ENCODE peak calls at places on chromosomes 5 and 9, in five cellular contexts. B is stomach, C is A549, K is H1, F is ovary. J is an unnamed sample. For H3K4me1, the result is how much of the 10 kb centered on the place peaks cover.

GRCh38 chr5:7828269-7828668 is 22.7 kb downstream of the CFAP90 start:
- DNase-seq in B (peak), C (no peak), K (no peak), F (no peak), J (peak)

GRCh38 chr5:95760291-95761191 is 29.4 kb downstream of the RHOBTB3 start:
- DNase-seq in B (no peak), C (peak), K (no peak), F (no peak), J (no peak)

GRCh38 chr5:180959661-180960060 is 29.0 kb upstream of the BTNL3 start:
- DNase-seq in B (no peak), C (no peak), K (no peak), F (no peak), J (no peak)

GRCh38 chr9:124735121-124735520 is 36.0 kb downstream of the NR6A1 start:
- DNase-seq in B (no peak), C (no peak), K (no peak), F (no peak), J (no peak)

GRCh38 chr5:23507278-23507685 is at the start of gene PRDM9:
- DNase-seq in B (no peak), C (peak), K (peak), F (no peak), J (peak)

GRCh38 chr9:128276574-128277270 is 646 bp downstream of the SWI5 start:
- DNase-seq in B (no peak), C (no peak), K (no peak), F (peak), J (no peak)

GRCh38 chr5:178301641-178302040 is 69.0 kb upstream of the PHYKPL start:
- DNase-seq in B (no peak), C (no peak), K (no peak), F (no peak), J (no peak)

GRCh38 chr9:6852243-6852963 is 94.6 kb downstream of the KDM4C start:
- DNase-seq in B (no peak), C (peak), K (no peak), F (no peak), J (no peak)

DNA sequence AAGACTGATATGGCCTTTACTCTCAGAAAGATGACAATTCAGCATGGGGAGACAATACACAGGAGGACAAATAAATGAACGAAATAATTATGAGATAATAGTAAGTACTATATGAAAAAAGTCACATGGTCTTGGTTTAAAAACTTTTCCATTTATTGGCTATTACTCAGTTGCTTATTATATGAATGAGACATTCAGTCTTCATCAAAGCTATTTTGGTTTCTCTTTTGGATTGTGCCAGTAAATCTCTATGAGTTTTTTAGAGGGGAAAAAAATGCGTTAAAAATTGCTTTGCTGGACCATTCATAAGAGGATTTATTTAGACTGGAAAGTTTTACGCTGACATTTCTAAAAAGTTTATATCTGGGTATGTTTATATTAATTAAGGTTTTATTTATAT is 137.7 kb downstream of the AOPEP start:
- DNase-seq in B (no peak), C (no peak), K (no peak), F (no peak), J (no peak)
- TF ChIP-seq EP300 in B (no peak), C (no peak), K (no peak), F (no peak), J (no peak)

DNA sequence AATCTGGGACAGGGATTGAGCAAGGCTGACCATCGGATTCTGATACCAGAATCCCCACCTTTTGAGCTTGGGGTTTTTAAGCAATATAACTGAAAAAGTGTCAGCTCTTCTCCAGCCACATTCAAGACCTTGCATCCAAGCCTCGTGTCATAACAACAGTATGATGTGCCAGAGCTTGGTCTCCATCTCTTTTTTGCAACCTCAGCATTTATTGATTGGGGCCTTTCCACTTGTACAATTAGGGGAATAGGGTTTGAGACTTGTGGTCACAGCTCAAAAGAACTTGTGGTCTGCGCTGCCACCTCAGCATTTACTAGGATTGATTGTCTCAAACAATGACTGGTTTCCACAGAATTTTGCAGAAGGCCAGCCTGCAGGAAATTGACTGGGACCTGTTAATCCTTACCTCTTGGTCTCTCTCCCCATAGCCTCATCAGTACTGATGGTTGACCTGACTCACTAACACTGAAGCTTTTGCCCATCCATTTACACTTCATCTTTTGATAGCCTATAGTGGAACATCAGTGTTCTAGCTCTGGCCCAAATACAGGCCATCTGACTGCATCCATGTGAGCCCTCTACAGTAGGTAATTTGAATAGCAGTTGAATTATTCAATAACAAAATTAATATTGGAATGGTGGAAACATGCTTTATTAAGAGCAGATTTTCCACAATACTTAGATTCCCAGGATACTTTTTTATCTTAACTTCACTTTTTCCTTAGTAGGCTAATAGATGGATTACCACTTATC is 381.6 kb upstream of the PRR16 start:
- DNase-seq in B (no peak), C (no peak), K (no peak), F (no peak), J (no peak)
- TF ChIP-seq CTCF in B (no peak), C (no peak), K (no peak), F (no peak), J (no peak)

DNA sequence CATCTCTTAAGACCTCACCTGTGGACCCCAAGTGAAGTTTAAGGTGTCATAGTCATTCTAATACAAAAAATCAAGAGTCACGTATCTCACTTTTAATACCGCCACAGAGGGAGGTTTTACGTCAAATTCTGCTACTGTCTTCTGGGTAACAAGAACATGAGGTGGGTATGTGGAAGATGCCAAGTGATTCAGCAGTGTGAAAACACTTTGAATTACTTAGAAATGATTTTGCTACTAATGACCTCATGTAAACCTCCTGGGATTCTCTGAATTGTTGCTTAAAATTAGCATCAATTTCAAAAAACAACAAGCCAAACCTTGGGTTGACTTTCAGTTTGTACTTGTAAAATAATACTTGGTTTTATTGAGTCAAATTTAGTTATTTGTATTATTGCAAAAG is 8.7 kb downstream of the DMRT2 start:
- DNase-seq in B (no peak), C (no peak), K (no peak), F (no peak), J (no peak)
- H3K4me1 ChIP-seq in B (under half), C (under half), K (under half), F (under half), J (under half)

GRCh38 chr9:3477236-3477834 is 48.5 kb downstream of the RFX3 start:
- DNase-seq in B (no peak), C (no peak), K (no peak), F (no peak), J (no peak)

GRCh38 chr9:3480353-3480655 is 45.5 kb downstream of the RFX3 start:
- DNase-seq in B (no peak), C (no peak), K (no peak), F (no peak), J (no peak)

GRCh38 chr9:3479516-3480352 is 46.1 kb downstream of the RFX3 start:
- DNase-seq in B (no peak), C (no peak), K (no peak), F (no peak), J (no peak)

GRCh38 chr9:3475300-3476020 is 50.3 kb downstream of the RFX3 start:
- DNase-seq in B (no peak), C (no peak), K (no peak), F (no peak), J (no peak)

DNA sequence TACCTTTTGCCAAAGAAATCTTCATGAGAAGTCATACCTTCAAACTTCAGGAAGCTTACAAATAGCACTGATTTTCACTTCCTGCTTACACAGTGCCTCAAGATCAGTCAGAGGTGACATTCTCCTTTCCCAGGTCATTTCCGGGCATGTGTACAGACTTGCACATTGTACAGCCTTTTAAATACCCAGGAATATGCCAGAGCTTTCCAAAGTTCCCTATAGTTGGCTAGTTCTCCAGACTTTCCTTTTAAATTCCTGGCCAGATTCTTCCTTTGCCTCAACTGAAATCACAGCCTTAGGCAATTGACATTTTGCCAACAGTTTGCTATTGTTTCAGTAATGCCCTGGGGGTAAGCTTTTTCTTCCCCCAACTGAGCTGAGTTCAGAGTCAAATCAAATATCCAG is 47.2 kb downstream of the RFX3 start:
- DNase-seq in B (no peak), C (no peak), K (no peak), F (no peak), J (no peak)
- TF ChIP-seq EP300 in B (no peak), C (no peak), K (no peak), F (no peak), J (no peak)

GRCh38 chr9:87336407-87336806 is 161.3 kb upstream of the DAPK1 start:
- DNase-seq in B (no peak), C (peak), K (no peak), F (no peak), J (no peak)
- TF ChIP-seq CTCF in B (no peak), C (no peak), K (peak), F (no peak), J (no peak)

J was measured in upper lobe of left lung.